ENCODE peak calls at places on chromosomes 16 and 17, in eight cellular contexts. One of them, this sample, is unnamed.

GRCh38 chr17:35684046-35684802 is 47.2 kb upstream of the RASL10B start:
- DNase-seq in brain microvascular endothelial cell: peak; percentile 6
- DNase-seq in HL-60: no peak
- DNase-seq in BJ: peak; percentile 26
- DNase-seq in left ventricle myocardium inferior: no peak
- DNase-seq in lung: no peak
- DNase-seq in endodermal cell: peak; percentile 57
- DNase-seq in stomach: no peak
- DNase-seq in this sample: no peak

GRCh38 chr17:73172252-73172651 is 7.4 kb downstream of the SSTR2 start:
- DNase-seq in brain microvascular endothelial cell: no peak
- DNase-seq in HL-60: no peak
- DNase-seq in BJ: no peak
- DNase-seq in left ventricle myocardium inferior: no peak
- DNase-seq in lung: no peak
- DNase-seq in endodermal cell: no peak
- DNase-seq in stomach: no peak
- DNase-seq in this sample: no peak

GRCh38 chr16:58046054-58046881 is 20.7 kb downstream of the MMP15 start:
- DNase-seq in brain microvascular endothelial cell: no peak
- DNase-seq in HL-60: peak; percentile 85
- DNase-seq in BJ: no peak
- DNase-seq in left ventricle myocardium inferior: no peak
- DNase-seq in lung: no peak
- DNase-seq in endodermal cell: peak; percentile 45
- DNase-seq in stomach: no peak
- DNase-seq in this sample: no peak

GRCh38 chr16:17476414-17477259 is 5.9 kb upstream of the XYLT1 start:
- DNase-seq in brain microvascular endothelial cell: peak; percentile 27
- DNase-seq in HL-60: peak; percentile 45
- DNase-seq in BJ: no peak
- DNase-seq in left ventricle myocardium inferior: no peak
- DNase-seq in lung: no peak
- DNase-seq in endodermal cell: peak; percentile 92
- DNase-seq in stomach: peak; percentile 54
- DNase-seq in this sample: peak; percentile 52

GRCh38 chr16:65666132-65666869 is 544.4 kb upstream of the CDH11 start:
- DNase-seq in brain microvascular endothelial cell: no peak
- DNase-seq in HL-60: no peak
- DNase-seq in BJ: no peak
- DNase-seq in left ventricle myocardium inferior: no peak
- DNase-seq in lung: no peak
- DNase-seq in endodermal cell: peak; percentile 56
- DNase-seq in stomach: no peak
- DNase-seq in this sample: no peak

GRCh38 chr17:71118039-71118438 is 948.7 kb downstream of the KCNJ2 start:
- DNase-seq in brain microvascular endothelial cell: no peak
- DNase-seq in HL-60: no peak
- DNase-seq in BJ: no peak
- DNase-seq in left ventricle myocardium inferior: no peak
- DNase-seq in lung: no peak
- DNase-seq in endodermal cell: peak; percentile 65
- DNase-seq in stomach: no peak
- DNase-seq in this sample: no peak

GRCh38 chr17:39935896-39936295 is 8.4 kb downstream of the LRRC3C start:
- DNase-seq in brain microvascular endothelial cell: no peak
- DNase-seq in HL-60: no peak
- DNase-seq in BJ: no peak
- DNase-seq in left ventricle myocardium inferior: no peak
- DNase-seq in lung: no peak
- DNase-seq in endodermal cell: no peak
- DNase-seq in stomach: no peak
- DNase-seq in this sample: no peak

GRCh38 chr17:38444151-38444550 is 15.9 kb downstream of the ARHGAP23 start:
- DNase-seq in brain microvascular endothelial cell: no peak
- DNase-seq in HL-60: peak; percentile 41
- DNase-seq in BJ: no peak
- DNase-seq in left ventricle myocardium inferior: peak; percentile 72
- DNase-seq in lung: peak; percentile 64
- DNase-seq in endodermal cell: peak; percentile 94
- DNase-seq in stomach: peak; percentile 78
- DNase-seq in this sample: peak; percentile 30

GRCh38 chr16:23587726-23588125 is 8.4 kb downstream of the NDUFAB1 start:
- DNase-seq in brain microvascular endothelial cell: peak; percentile 87
- DNase-seq in HL-60: no peak
- DNase-seq in BJ: peak; percentile 40
- DNase-seq in left ventricle myocardium inferior: peak; percentile 36
- DNase-seq in lung: no peak
- DNase-seq in endodermal cell: no peak
- DNase-seq in stomach: no peak
- DNase-seq in this sample: no peak

GRCh38 chr16:56241596-56241995 is 50.3 kb downstream of the GNAO1 start:
- DNase-seq in brain microvascular endothelial cell: no peak
- DNase-seq in HL-60: no peak
- DNase-seq in BJ: peak; percentile 47
- DNase-seq in left ventricle myocardium inferior: no peak
- DNase-seq in lung: no peak
- DNase-seq in endodermal cell: no peak
- DNase-seq in stomach: no peak
- DNase-seq in this sample: no peak

GRCh38 chr17:41020346-41020745 is 6.7 kb downstream of the KRTAP1-5 start:
- DNase-seq in brain microvascular endothelial cell: no peak
- DNase-seq in HL-60: no peak
- DNase-seq in BJ: no peak
- DNase-seq in left ventricle myocardium inferior: no peak
- DNase-seq in lung: no peak
- DNase-seq in endodermal cell: no peak
- DNase-seq in stomach: no peak
- DNase-seq in this sample: no peak

GRCh38 chr16:11706180-11706742 is 36.4 kb downstream of the TXNDC11 start:
- DNase-seq in brain microvascular endothelial cell: no peak
- DNase-seq in HL-60: no peak
- DNase-seq in BJ: no peak
- DNase-seq in left ventricle myocardium inferior: peak; percentile 38
- DNase-seq in lung: no peak
- DNase-seq in endodermal cell: no peak
- DNase-seq in stomach: peak; percentile 46
- DNase-seq in this sample: no peak

GRCh38 chr17:78962345-78962983 is 17.3 kb downstream of the LGALS3BP start:
- DNase-seq in brain microvascular endothelial cell: no peak
- DNase-seq in HL-60: no peak
- DNase-seq in BJ: no peak
- DNase-seq in left ventricle myocardium inferior: no peak
- DNase-seq in lung: no peak
- DNase-seq in endodermal cell: no peak
- DNase-seq in stomach: peak; percentile 38
- DNase-seq in this sample: no peak

GRCh38 chr17:52106638-52107261 is 51.8 kb downstream of the CA10 start:
- DNase-seq in brain microvascular endothelial cell: peak; percentile 9
- DNase-seq in HL-60: peak; percentile 9
- DNase-seq in BJ: no peak
- DNase-seq in left ventricle myocardium inferior: no peak
- DNase-seq in lung: no peak
- DNase-seq in endodermal cell: peak; percentile 86
- DNase-seq in stomach: peak; percentile 50
- DNase-seq in this sample: no peak

GRCh38 chr17:8755590-8756255 is 2.6 kb downstream of the SPDYE4 start:
- DNase-seq in brain microvascular endothelial cell: no peak
- DNase-seq in HL-60: no peak
- DNase-seq in BJ: no peak
- DNase-seq in left ventricle myocardium inferior: no peak
- DNase-seq in lung: no peak
- DNase-seq in endodermal cell: no peak
- DNase-seq in stomach: no peak
- DNase-seq in this sample: no peak

GRCh38 chr17:8754890-8755289 is 3.5 kb downstream of the SPDYE4 start:
- DNase-seq in brain microvascular endothelial cell: no peak
- DNase-seq in HL-60: no peak
- DNase-seq in BJ: no peak
- DNase-seq in left ventricle myocardium inferior: no peak
- DNase-seq in lung: no peak
- DNase-seq in endodermal cell: no peak
- DNase-seq in stomach: no peak
- DNase-seq in this sample: no peak

GRCh38 chr17:8753136-8753975 is 5.0 kb downstream of the SPDYE4 start:
- DNase-seq in brain microvascular endothelial cell: no peak
- DNase-seq in HL-60: no peak
- DNase-seq in BJ: no peak
- DNase-seq in left ventricle myocardium inferior: no peak
- DNase-seq in lung: no peak
- DNase-seq in endodermal cell: peak; percentile 61
- DNase-seq in stomach: no peak
- DNase-seq in this sample: no peak

GRCh38 chr17:8757189-8757588 is 1.2 kb downstream of the SPDYE4 start:
- DNase-seq in brain microvascular endothelial cell: no peak
- DNase-seq in HL-60: no peak
- DNase-seq in BJ: no peak
- DNase-seq in left ventricle myocardium inferior: no peak
- DNase-seq in lung: no peak
- DNase-seq in endodermal cell: no peak
- DNase-seq in stomach: no peak
- DNase-seq in this sample: no peak

DNA sequence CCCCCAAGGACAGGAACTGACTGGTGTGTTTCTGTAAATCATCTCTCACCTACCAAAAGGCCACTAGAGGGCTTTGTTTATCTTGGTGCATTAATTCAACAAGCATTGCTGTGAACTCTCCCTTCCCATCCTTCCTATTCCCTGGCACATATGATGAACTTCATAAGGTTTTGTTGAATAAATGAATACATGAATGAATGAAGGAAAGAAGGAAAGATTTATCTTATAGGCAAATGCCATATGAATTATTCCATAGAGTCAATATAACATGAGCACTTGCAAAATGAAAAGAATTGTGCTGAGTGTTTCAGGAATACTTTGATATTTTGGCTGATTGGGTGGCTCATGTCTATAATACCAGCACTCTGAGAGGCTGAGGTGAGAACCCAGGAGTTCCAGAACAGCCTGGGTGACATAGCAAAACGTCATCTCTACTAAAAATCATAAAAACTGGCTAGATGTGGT is 4.3 kb downstream of the SPDYE4 start:
- DNase-seq in brain microvascular endothelial cell: peak; percentile 22
- DNase-seq in HL-60: no peak
- DNase-seq in BJ: no peak
- DNase-seq in left ventricle myocardium inferior: no peak
- DNase-seq in lung: no peak
- DNase-seq in endodermal cell: no peak
- DNase-seq in stomach: no peak
- DNase-seq in this sample: no peak
- TF ChIP-seq CTCF in brain microvascular endothelial cell: peak; percentile 53
- TF ChIP-seq CTCF in HL-60: no peak
- TF ChIP-seq CTCF in BJ: peak; percentile 42
- TF ChIP-seq CTCF in left ventricle myocardium inferior: no peak
- TF ChIP-seq CTCF in lung: no peak
- TF ChIP-seq CTCF in endodermal cell: peak; percentile 82
- TF ChIP-seq CTCF in stomach: no peak
- TF ChIP-seq CTCF in this sample: no peak

GRCh38 chr16:85286970-85287814 is 174.9 kb upstream of the CIBAR2 start:
- DNase-seq in brain microvascular endothelial cell: peak; percentile 23
- DNase-seq in HL-60: no peak
- DNase-seq in BJ: no peak
- DNase-seq in left ventricle myocardium inferior: peak; percentile 52
- DNase-seq in lung: peak; percentile 36
- DNase-seq in endodermal cell: no peak
- DNase-seq in stomach: no peak
- DNase-seq in this sample: no peak
- TF ChIP-seq CTCF in brain microvascular endothelial cell: peak; percentile 30
- TF ChIP-seq CTCF in HL-60: no peak
- TF ChIP-seq CTCF in BJ: peak; percentile 37
- TF ChIP-seq CTCF in left ventricle myocardium inferior: no peak
- TF ChIP-seq CTCF in lung: no peak
- TF ChIP-seq CTCF in endodermal cell: no peak
- TF ChIP-seq CTCF in stomach: no peak
- TF ChIP-seq CTCF in this sample: no peak

DNA sequence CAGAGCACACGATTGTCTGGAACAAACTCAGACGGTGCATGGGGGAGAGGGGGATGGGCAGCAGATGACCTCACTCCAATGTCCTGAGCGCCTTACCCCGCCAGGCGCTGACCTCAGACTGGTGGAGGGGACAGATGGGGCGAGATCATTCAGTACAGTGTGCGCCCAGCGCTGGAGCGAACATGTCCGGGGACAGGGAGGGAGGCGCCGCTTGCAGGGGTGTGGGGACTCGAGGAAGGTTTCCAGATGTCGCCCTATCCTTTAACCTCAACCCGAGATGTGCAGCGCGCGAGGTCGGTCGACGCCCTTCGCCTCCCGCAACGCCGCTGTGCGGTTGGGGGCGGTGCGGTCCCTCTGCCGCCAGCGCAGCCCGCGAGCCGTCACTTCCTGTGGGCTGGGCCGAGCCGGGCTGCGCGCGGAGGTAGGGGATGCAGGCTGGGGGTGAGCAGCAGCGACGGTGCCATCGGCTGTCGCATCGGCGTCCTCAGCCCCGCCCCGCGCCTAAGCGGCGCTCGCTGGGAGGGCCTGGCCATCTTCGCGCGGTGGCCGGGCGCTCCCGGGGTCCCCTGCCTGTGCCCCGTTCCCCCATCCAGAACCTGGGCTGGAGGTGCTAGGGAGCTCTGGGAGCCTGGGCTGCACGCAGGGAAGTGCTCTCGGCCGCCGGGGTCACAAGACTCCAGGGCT is 5.3 kb upstream of the CDR2L start:
- DNase-seq in brain microvascular endothelial cell: peak; percentile 43
- DNase-seq in HL-60: peak; percentile 54
- DNase-seq in BJ: no peak
- DNase-seq in left ventricle myocardium inferior: peak; percentile 74
- DNase-seq in lung: peak; percentile 72
- DNase-seq in endodermal cell: peak; percentile 98
- DNase-seq in stomach: peak; percentile 79
- DNase-seq in this sample: peak; percentile 79
- TF ChIP-seq CTCF in brain microvascular endothelial cell: no peak
- TF ChIP-seq CTCF in HL-60: no peak
- TF ChIP-seq CTCF in BJ: no peak
- TF ChIP-seq CTCF in left ventricle myocardium inferior: peak; percentile 38
- TF ChIP-seq CTCF in lung: no peak
- TF ChIP-seq CTCF in endodermal cell: no peak
- TF ChIP-seq CTCF in stomach: no peak
- TF ChIP-seq CTCF in this sample: no peak

DNA sequence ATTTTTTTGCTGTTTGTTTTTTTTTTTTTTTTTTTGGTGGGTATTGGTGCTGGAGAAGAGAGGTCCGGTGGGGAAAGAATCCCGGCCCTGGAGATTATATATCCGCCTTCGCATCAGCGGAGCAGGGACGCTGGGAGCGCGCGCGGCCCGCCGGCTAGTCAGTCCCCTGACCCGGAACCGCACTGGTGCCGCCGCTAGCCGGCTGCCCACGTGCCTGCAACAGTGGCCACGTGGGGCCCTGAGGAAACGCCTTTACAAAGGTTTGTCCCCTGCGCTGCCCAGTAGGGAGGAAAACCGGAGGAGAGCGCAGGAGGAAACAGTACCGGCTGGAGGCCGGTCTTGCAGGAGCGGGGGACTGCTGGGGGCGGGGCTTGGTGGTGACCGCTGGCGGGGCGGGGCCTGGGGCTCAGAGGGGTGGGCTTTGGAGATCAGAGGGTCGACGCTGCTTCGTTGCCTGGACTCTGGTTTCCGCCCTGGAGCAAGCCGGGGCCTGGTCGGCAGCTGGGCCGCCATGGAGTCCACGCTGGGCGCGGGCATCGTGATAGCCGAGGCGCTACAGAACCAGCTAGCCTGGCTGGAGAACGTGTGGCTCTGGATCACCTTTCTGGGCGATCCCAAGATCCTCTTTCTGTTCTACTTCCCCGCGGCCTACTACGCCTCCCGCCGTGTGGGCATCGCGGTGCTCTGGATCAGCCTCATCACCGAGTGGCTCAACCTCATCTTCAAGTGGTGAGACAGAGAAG is at the start of gene G6PC3:
- DNase-seq in brain microvascular endothelial cell: peak; percentile 97
- DNase-seq in HL-60: peak; percentile 97
- DNase-seq in BJ: peak; percentile 86
- DNase-seq in left ventricle myocardium inferior: peak; percentile 95
- DNase-seq in lung: peak; percentile 94
- DNase-seq in endodermal cell: peak; percentile 100
- DNase-seq in stomach: peak; percentile 95
- DNase-seq in this sample: peak; percentile 54
- TF ChIP-seq CTCF in brain microvascular endothelial cell: peak; percentile 24
- TF ChIP-seq CTCF in HL-60: no peak
- TF ChIP-seq CTCF in BJ: peak; percentile 4
- TF ChIP-seq CTCF in left ventricle myocardium inferior: peak; percentile 22
- TF ChIP-seq CTCF in lung: no peak
- TF ChIP-seq CTCF in endodermal cell: peak; percentile 15
- TF ChIP-seq CTCF in stomach: no peak
- TF ChIP-seq CTCF in this sample: no peak